ENCODE peak calls at places on chromosome 12, in nine cellular contexts. B, D, L, W, P, T, A, F and C are unnamed samples.

GRCh38 chr12:105106621-105107020 is 910 bp upstream of the WASHC4 start:
- DNase-seq in B (no peak), D (no peak), L (no peak), W (no peak), P (no peak), T (no peak), A (no peak), F (no peak), C (no peak)

GRCh38 chr12:79331870-79332269 is 358.9 kb downstream of the PAWR start:
- DNase-seq in B (no peak), D (peak; percentile 43), L (no peak), W (no peak), P (peak; percentile 55), T (no peak), A (no peak), F (no peak), C (no peak)

GRCh38 chr12:1305063-1305434 is 289.3 kb downstream of the FBXL14 start:
- DNase-seq in B (peak; percentile 33), D (peak; percentile 7), L (no peak), W (no peak), P (no peak), T (no peak), A (no peak), F (no peak), C (no peak)

GRCh38 chr12:8145754-8146415 is 10.9 kb upstream of the ZNF705A start:
- DNase-seq in B (no peak), D (peak; percentile 83), L (no peak), W (no peak), P (peak; percentile 21), T (peak; percentile 35), A (no peak), F (peak; percentile 27), C (peak; percentile 66)

GRCh38 chr12:78442454-78442801 is 422.1 kb upstream of the SYT1 start:
- DNase-seq in B (no peak), D (peak; percentile 81), L (no peak), W (no peak), P (peak; percentile 81), T (no peak), A (no peak), F (no peak), C (no peak)

GRCh38 chr12:88298761-88299242 is 156.7 kb downstream of the TMTC3 start:
- DNase-seq in B (peak; percentile 96), D (peak; percentile 78), L (peak; percentile 36), W (no peak), P (peak; percentile 41), T (no peak), A (no peak), F (no peak), C (no peak)

GRCh38 chr12:130715150-130715995 is 726 bp downstream of the RIMBP2 start:
- DNase-seq in B (no peak), D (no peak), L (no peak), W (no peak), P (no peak), T (peak; percentile 49), A (peak; percentile 70), F (no peak), C (no peak)

GRCh38 chr12:39646963-39647362 is 27.4 kb upstream of the ABCD2 start:
- DNase-seq in B (no peak), D (no peak), L (no peak), W (no peak), P (no peak), T (no peak), A (no peak), F (no peak), C (no peak)

GRCh38 chr12:6745751-6746525 is 7.0 kb downstream of the MLF2 start:
- DNase-seq in B (peak; percentile 40), D (peak; percentile 22), L (no peak), W (no peak), P (no peak), T (no peak), A (no peak), F (no peak), C (no peak)

GRCh38 chr12:64650762-64651161 is 40.5 kb downstream of the RASSF3 start:
- DNase-seq in B (peak; percentile 37), D (no peak), L (no peak), W (no peak), P (no peak), T (no peak), A (no peak), F (peak; percentile 82), C (no peak)

GRCh38 chr12:51749201-51749985 is 99.1 kb downstream of the FIGNL2 start:
- DNase-seq in B (no peak), D (no peak), L (no peak), W (no peak), P (no peak), T (no peak), A (no peak), F (no peak), C (no peak)

GRCh38 chr12:54173906-54174471 is 14.8 kb downstream of the SMUG1 start:
- DNase-seq in B (no peak), D (no peak), L (no peak), W (no peak), P (no peak), T (no peak), A (no peak), F (no peak), C (no peak)

GRCh38 chr12:45336762-45337596 is 121.1 kb downstream of the ANO6 start:
- DNase-seq in B (no peak), D (peak; percentile 90), L (peak; percentile 51), W (no peak), P (peak; percentile 76), T (no peak), A (no peak), F (no peak), C (no peak)

GRCh38 chr12:533718-534117 is 74.0 kb downstream of the B4GALNT3 start:
- DNase-seq in B (no peak), D (no peak), L (no peak), W (no peak), P (no peak), T (no peak), A (no peak), F (no peak), C (no peak)

GRCh38 chr12:52603314-52603713 is 2.1 kb upstream of the KRT72 start:
- DNase-seq in B (no peak), D (peak; percentile 52), L (no peak), W (no peak), P (no peak), T (no peak), A (no peak), F (no peak), C (no peak)

GRCh38 chr12:95956557-95957145 is 13.5 kb downstream of the AMDHD1 start:
- DNase-seq in B (no peak), D (no peak), L (no peak), W (no peak), P (no peak), T (no peak), A (no peak), F (no peak), C (no peak)

GRCh38 chr12:28781671-28782652 is 367.1 kb upstream of the FAR2 start:
- DNase-seq in B (no peak), D (no peak), L (no peak), W (no peak), P (no peak), T (no peak), A (no peak), F (no peak), C (no peak)

GRCh38 chr12:111462134-111462821 is 56.6 kb downstream of the SH2B3 start:
- DNase-seq in B (no peak), D (peak; percentile 81), L (no peak), W (no peak), P (peak; percentile 87), T (no peak), A (no peak), F (no peak), C (no peak)

GRCh38 chr12:91577586-91578539 is 395.2 kb upstream of the DCN start:
- DNase-seq in B (peak; percentile 10), D (peak; percentile 61), L (no peak), W (no peak), P (peak; percentile 73), T (no peak), A (peak; percentile 16), F (no peak), C (no peak)

GRCh38 chr12:12661086-12661485 is 34.9 kb downstream of the GPR19 start:
- DNase-seq in B (no peak), D (peak; percentile 88), L (peak; percentile 17), W (no peak), P (peak; percentile 89), T (no peak), A (no peak), F (no peak), C (no peak)

GRCh38 chr12:12930633-12931032 is 21.3 kb downstream of the GPRC5D start:
- DNase-seq in B (no peak), D (no peak), L (no peak), W (no peak), P (no peak), T (no peak), A (no peak), F (no peak), C (no peak)

GRCh38 chr12:125090437-125090836 is 25.2 kb downstream of the AACS start:
- DNase-seq in B (no peak), D (no peak), L (no peak), W (no peak), P (no peak), T (no peak), A (no peak), F (no peak), C (no peak)